ENCODE peak calls at places on chromosomes 7 and 10, in seven cellular contexts. One of them, this sample, is unnamed.

GRCh38 chr10:126331101-126331500 is 57.2 kb downstream of the ADAM12 start:
- DNase-seq in GM18507: no peak
- DNase-seq in ELR: peak; percentile 72
- DNase-seq in GM04504: peak; percentile 18
- DNase-seq in EL: peak; percentile 73
- DNase-seq in lung: no peak
- DNase-seq in M059J: peak; percentile 75
- DNase-seq in this sample: peak; percentile 17

GRCh38 chr7:801940-802364 is 30.3 kb upstream of the SUN1 start:
- DNase-seq in GM04504: no peak
- DNase-seq in M059J: no peak
- DNase-seq in ELR: no peak
- DNase-seq in EL: no peak
- DNase-seq in GM18507: no peak
- DNase-seq in lung: peak; percentile 90
- DNase-seq in this sample: no peak

GRCh38 chr10:13382759-13383753 is 35.0 kb upstream of the SEPHS1 start:
- DNase-seq in ELR: no peak
- DNase-seq in GM04504: no peak
- DNase-seq in M059J: no peak
- DNase-seq in lung: peak; percentile 81
- DNase-seq in EL: no peak
- DNase-seq in GM18507: no peak
- DNase-seq in this sample: peak; percentile 13

GRCh38 chr10:87092861-87093460 is 1.7 kb downstream of the GLUD1 start:
- DNase-seq in GM18507: no peak
- DNase-seq in M059J: peak; percentile 79
- DNase-seq in GM04504: no peak
- DNase-seq in lung: no peak
- DNase-seq in EL: peak; percentile 51
- DNase-seq in ELR: peak; percentile 44
- DNase-seq in this sample: peak; percentile 59

GRCh38 chr10:59894114-59894513 is 12.2 kb downstream of the CCDC6 start:
- DNase-seq in EL: peak; percentile 50
- DNase-seq in lung: peak; percentile 76
- DNase-seq in M059J: peak; percentile 44
- DNase-seq in GM04504: peak; percentile 59
- DNase-seq in GM18507: no peak
- DNase-seq in ELR: peak; percentile 8
- DNase-seq in this sample: peak; percentile 72

GRCh38 chr7:149161241-149161848 is 14.1 kb downstream of the ZNF398 start:
- DNase-seq in GM18507: no peak
- DNase-seq in GM04504: no peak
- DNase-seq in ELR: peak; percentile 75
- DNase-seq in lung: no peak
- DNase-seq in EL: peak; percentile 72
- DNase-seq in M059J: peak; percentile 77
- DNase-seq in this sample: no peak

GRCh38 chr7:30998180-30998579 is 34.4 kb downstream of the GHRHR start:
- DNase-seq in M059J: peak; percentile 33
- DNase-seq in ELR: no peak
- DNase-seq in EL: no peak
- DNase-seq in GM04504: no peak
- DNase-seq in lung: no peak
- DNase-seq in GM18507: no peak
- DNase-seq in this sample: no peak

GRCh38 chr10:1679821-1680650 is 57.3 kb downstream of the ADARB2 start:
- DNase-seq in GM18507: no peak
- DNase-seq in EL: no peak
- DNase-seq in lung: no peak
- DNase-seq in M059J: no peak
- DNase-seq in GM04504: no peak
- DNase-seq in ELR: no peak
- DNase-seq in this sample: no peak

GRCh38 chr7:105721571-105722104 is 140.3 kb upstream of the EFCAB10 start:
- DNase-seq in M059J: no peak
- DNase-seq in GM18507: no peak
- DNase-seq in EL: no peak
- DNase-seq in ELR: no peak
- DNase-seq in GM04504: no peak
- DNase-seq in lung: no peak
- DNase-seq in this sample: no peak

GRCh38 chr10:103476046-103476768 is 2.8 kb downstream of the CALHM3 start:
- DNase-seq in GM18507: no peak
- DNase-seq in ELR: peak; percentile 36
- DNase-seq in lung: no peak
- DNase-seq in EL: no peak
- DNase-seq in GM04504: no peak
- DNase-seq in M059J: no peak
- DNase-seq in this sample: no peak

GRCh38 chr7:23607130-23607529 is 9.9 kb downstream of the CCDC126 start:
- DNase-seq in ELR: no peak
- DNase-seq in M059J: no peak
- DNase-seq in lung: no peak
- DNase-seq in GM04504: no peak
- DNase-seq in GM18507: no peak
- DNase-seq in EL: no peak
- DNase-seq in this sample: no peak

GRCh38 chr7:157570531-157571200 is 233.9 kb downstream of the DNAJB6 start:
- DNase-seq in M059J: peak; percentile 80
- DNase-seq in GM04504: no peak
- DNase-seq in lung: no peak
- DNase-seq in EL: peak; percentile 5
- DNase-seq in ELR: peak; percentile 2
- DNase-seq in GM18507: no peak
- DNase-seq in this sample: peak; percentile 17

GRCh38 chr10:109912335-109913282 is 10.7 kb downstream of the XPNPEP1 start:
- DNase-seq in ELR: no peak
- DNase-seq in lung: no peak
- DNase-seq in M059J: peak; percentile 62
- DNase-seq in GM04504: no peak
- DNase-seq in EL: no peak
- DNase-seq in GM18507: peak; percentile 38
- DNase-seq in this sample: peak; percentile 90

GRCh38 chr7:125059861-125060456 is 130.3 kb upstream of the POT1 start:
- DNase-seq in GM04504: no peak
- DNase-seq in GM18507: no peak
- DNase-seq in M059J: no peak
- DNase-seq in ELR: peak; percentile 41
- DNase-seq in EL: no peak
- DNase-seq in lung: no peak
- DNase-seq in this sample: peak; percentile 9

GRCh38 chr10:86285136-86285790 is 81.3 kb downstream of the GRID1 start:
- DNase-seq in GM04504: no peak
- DNase-seq in GM18507: no peak
- DNase-seq in EL: no peak
- DNase-seq in M059J: no peak
- DNase-seq in ELR: no peak
- DNase-seq in lung: peak; percentile 11
- DNase-seq in this sample: no peak

GRCh38 chr10:97479939-97480338 is 18.3 kb downstream of the MMS19 start:
- DNase-seq in EL: no peak
- DNase-seq in lung: no peak
- DNase-seq in M059J: no peak
- DNase-seq in GM18507: no peak
- DNase-seq in GM04504: no peak
- DNase-seq in ELR: peak; percentile 28
- DNase-seq in this sample: no peak

GRCh38 chr10:98353105-98353504 is 61.9 kb downstream of the PYROXD2 start:
- DNase-seq in EL: no peak
- DNase-seq in GM04504: no peak
- DNase-seq in M059J: no peak
- DNase-seq in lung: no peak
- DNase-seq in GM18507: no peak
- DNase-seq in ELR: no peak
- DNase-seq in this sample: no peak

GRCh38 chr10:132889556-132889955 is 52.8 kb downstream of the CFAP46 start:
- DNase-seq in M059J: no peak
- DNase-seq in EL: no peak
- DNase-seq in lung: no peak
- DNase-seq in ELR: no peak
- DNase-seq in GM18507: no peak
- DNase-seq in GM04504: no peak
- DNase-seq in this sample: no peak

GRCh38 chr7:92402920-92403759 is 44.1 kb upstream of the GATAD1 start:
- DNase-seq in lung: no peak
- DNase-seq in ELR: peak; percentile 21
- DNase-seq in GM04504: peak; percentile 28
- DNase-seq in M059J: no peak
- DNase-seq in EL: peak; percentile 19
- DNase-seq in GM18507: no peak
- DNase-seq in this sample: peak; percentile 83

GRCh38 chr7:144670251-144670650 is 165.6 kb downstream of the TPK1 start:
- DNase-seq in EL: no peak
- DNase-seq in GM18507: no peak
- DNase-seq in lung: no peak
- DNase-seq in GM04504: no peak
- DNase-seq in ELR: no peak
- DNase-seq in M059J: no peak
- DNase-seq in this sample: peak; percentile 23

GRCh38 chr10:43130756-43131155 is 7.5 kb upstream of the CSGALNACT2 start:
- DNase-seq in M059J: no peak
- DNase-seq in GM18507: no peak
- DNase-seq in GM04504: no peak
- DNase-seq in lung: peak; percentile 27
- DNase-seq in ELR: no peak
- DNase-seq in EL: no peak
- DNase-seq in this sample: no peak

GRCh38 chr7:159094030-159094740 is 50.5 kb downstream of the VIPR2 start:
- DNase-seq in GM04504: no peak
- DNase-seq in GM18507: no peak
- DNase-seq in EL: no peak
- DNase-seq in ELR: no peak
- DNase-seq in M059J: no peak
- DNase-seq in lung: no peak
- DNase-seq in this sample: no peak

GRCh38 chr10:121511943-121512342 is 86.3 kb downstream of the FGFR2 start:
- DNase-seq in ELR: no peak
- DNase-seq in lung: no peak
- DNase-seq in GM04504: no peak
- DNase-seq in GM18507: no peak
- DNase-seq in EL: no peak
- DNase-seq in M059J: peak; percentile 45
- DNase-seq in this sample: no peak

GRCh38 chr10:132614431-132615341 is 77.1 kb downstream of the INPP5A start:
- DNase-seq in GM04504: no peak
- DNase-seq in M059J: no peak
- DNase-seq in lung: no peak
- DNase-seq in ELR: no peak
- DNase-seq in EL: no peak
- DNase-seq in GM18507: no peak
- DNase-seq in this sample: no peak

GRCh38 chr7:106779877-106780276 is 85.2 kb upstream of the PIK3CG start:
- DNase-seq in GM18507: no peak
- DNase-seq in M059J: peak; percentile 75
- DNase-seq in EL: no peak
- DNase-seq in GM04504: no peak
- DNase-seq in lung: no peak
- DNase-seq in ELR: no peak
- DNase-seq in this sample: no peak

GRCh38 chr7:44508328-44508990 is 18.0 kb upstream of the NUDCD3 start:
- DNase-seq in M059J: no peak
- DNase-seq in GM18507: no peak
- DNase-seq in lung: no peak
- DNase-seq in ELR: no peak
- DNase-seq in EL: no peak
- DNase-seq in GM04504: no peak
- DNase-seq in this sample: no peak

GRCh38 chr10:93126484-93127052 is 52.9 kb downstream of the CYP26A1 start:
- DNase-seq in GM04504: no peak
- DNase-seq in lung: no peak
- DNase-seq in ELR: peak; percentile 17
- DNase-seq in M059J: no peak
- DNase-seq in EL: no peak
- DNase-seq in GM18507: no peak
- DNase-seq in this sample: no peak

GRCh38 chr7:36762394-36762793 is 38.1 kb upstream of the AOAH start:
- DNase-seq in lung: no peak
- DNase-seq in ELR: no peak
- DNase-seq in M059J: no peak
- DNase-seq in GM04504: no peak
- DNase-seq in EL: no peak
- DNase-seq in GM18507: no peak
- DNase-seq in this sample: no peak

GRCh38 chr10:20355011-20355410 is 538.8 kb downstream of the PLXDC2 start:
- DNase-seq in ELR: no peak
- DNase-seq in EL: no peak
- DNase-seq in GM04504: no peak
- DNase-seq in GM18507: no peak
- DNase-seq in lung: no peak
- DNase-seq in M059J: no peak
- DNase-seq in this sample: no peak

GRCh38 chr7:70681847-70682350 is 450.0 kb upstream of the GALNT17 start:
- DNase-seq in EL: no peak
- DNase-seq in ELR: no peak
- DNase-seq in lung: no peak
- DNase-seq in GM18507: no peak
- DNase-seq in M059J: no peak
- DNase-seq in GM04504: no peak
- DNase-seq in this sample: no peak

This sample was measured in iris pigment epithelial cell.